ENCODE peak calls at places on chromosomes 6 and 20, in seven cellular contexts. One of them, this sample, is unnamed.

GRCh38 chr6:27777614-27778355 is 134.4 kb downstream of the OR2B2 start:
- DNase-seq in bronchial epithelial cell: peak
- DNase-seq in EH: no peak
- DNase-seq in GDM1: no peak
- DNase-seq in epithelial cell of esophagus: peak
- DNase-seq in activated naive CD8-positive, alpha-beta T cell treated with anti-CD3 and anti-CD28 coated beads, Interleukin-2, amount 50 U/mL, for 24 hours: no peak
- DNase-seq in HFFc6: no peak
- DNase-seq in this sample: no peak

GRCh38 chr6:151196571-151196970 is 43.2 kb upstream of the AKAP12 start:
- DNase-seq in bronchial epithelial cell: no peak
- DNase-seq in EH: peak
- DNase-seq in GDM1: no peak
- DNase-seq in epithelial cell of esophagus: no peak
- DNase-seq in activated naive CD8-positive, alpha-beta T cell treated with anti-CD3 and anti-CD28 coated beads, Interleukin-2, amount 50 U/mL, for 24 hours: no peak
- DNase-seq in HFFc6: no peak
- DNase-seq in this sample: peak

GRCh38 chr20:63574156-63574828 is at the start of gene HELZ2:
- DNase-seq in bronchial epithelial cell: peak
- DNase-seq in EH: peak
- DNase-seq in GDM1: peak
- DNase-seq in epithelial cell of esophagus: peak
- DNase-seq in activated naive CD8-positive, alpha-beta T cell treated with anti-CD3 and anti-CD28 coated beads, Interleukin-2, amount 50 U/mL, for 24 hours: peak
- DNase-seq in HFFc6: peak
- DNase-seq in this sample: peak

GRCh38 chr6:35469711-35470662 is 1.8 kb downstream of the RPL10A start:
- DNase-seq in bronchial epithelial cell: peak
- DNase-seq in EH: peak
- DNase-seq in GDM1: no peak
- DNase-seq in epithelial cell of esophagus: peak
- DNase-seq in activated naive CD8-positive, alpha-beta T cell treated with anti-CD3 and anti-CD28 coated beads, Interleukin-2, amount 50 U/mL, for 24 hours: no peak
- DNase-seq in HFFc6: no peak
- DNase-seq in this sample: peak

GRCh38 chr20:10551732-10552724 is 116.9 kb downstream of the SLX4IP start:
- DNase-seq in bronchial epithelial cell: no peak
- DNase-seq in EH: no peak
- DNase-seq in GDM1: peak
- DNase-seq in epithelial cell of esophagus: no peak
- DNase-seq in activated naive CD8-positive, alpha-beta T cell treated with anti-CD3 and anti-CD28 coated beads, Interleukin-2, amount 50 U/mL, for 24 hours: peak
- DNase-seq in HFFc6: no peak
- DNase-seq in this sample: no peak

GRCh38 chr6:71347119-71347518 is 58.5 kb downstream of the OGFRL1 start:
- DNase-seq in bronchial epithelial cell: no peak
- DNase-seq in EH: no peak
- DNase-seq in GDM1: no peak
- DNase-seq in epithelial cell of esophagus: no peak
- DNase-seq in activated naive CD8-positive, alpha-beta T cell treated with anti-CD3 and anti-CD28 coated beads, Interleukin-2, amount 50 U/mL, for 24 hours: no peak
- DNase-seq in HFFc6: no peak
- DNase-seq in this sample: no peak

GRCh38 chr6:169997930-169998218 is 246.5 kb downstream of the ERMARD start:
- DNase-seq in bronchial epithelial cell: peak
- DNase-seq in EH: no peak
- DNase-seq in GDM1: peak
- DNase-seq in epithelial cell of esophagus: no peak
- DNase-seq in activated naive CD8-positive, alpha-beta T cell treated with anti-CD3 and anti-CD28 coated beads, Interleukin-2, amount 50 U/mL, for 24 hours: no peak
- DNase-seq in HFFc6: no peak
- DNase-seq in this sample: no peak

GRCh38 chr6:119077643-119078448 is 618 bp downstream of the FAM184A start:
- DNase-seq in bronchial epithelial cell: peak
- DNase-seq in EH: peak
- DNase-seq in GDM1: no peak
- DNase-seq in epithelial cell of esophagus: peak
- DNase-seq in activated naive CD8-positive, alpha-beta T cell treated with anti-CD3 and anti-CD28 coated beads, Interleukin-2, amount 50 U/mL, for 24 hours: peak
- DNase-seq in HFFc6: no peak
- DNase-seq in this sample: peak

GRCh38 chr20:57592263-57593092 is 27.7 kb downstream of the ZBP1 start:
- DNase-seq in bronchial epithelial cell: no peak
- DNase-seq in EH: no peak
- DNase-seq in GDM1: no peak
- DNase-seq in epithelial cell of esophagus: no peak
- DNase-seq in activated naive CD8-positive, alpha-beta T cell treated with anti-CD3 and anti-CD28 coated beads, Interleukin-2, amount 50 U/mL, for 24 hours: no peak
- DNase-seq in HFFc6: no peak
- DNase-seq in this sample: no peak

GRCh38 chr20:59390437-59390836 is 90.0 kb downstream of the EDN3 start:
- DNase-seq in bronchial epithelial cell: no peak
- DNase-seq in EH: no peak
- DNase-seq in GDM1: no peak
- DNase-seq in epithelial cell of esophagus: no peak
- DNase-seq in activated naive CD8-positive, alpha-beta T cell treated with anti-CD3 and anti-CD28 coated beads, Interleukin-2, amount 50 U/mL, for 24 hours: no peak
- DNase-seq in HFFc6: no peak
- DNase-seq in this sample: no peak

GRCh38 chr6:20534906-20535305 is 649 bp downstream of the CDKAL1 start:
- DNase-seq in bronchial epithelial cell: peak
- DNase-seq in EH: no peak
- DNase-seq in GDM1: no peak
- DNase-seq in epithelial cell of esophagus: no peak
- DNase-seq in activated naive CD8-positive, alpha-beta T cell treated with anti-CD3 and anti-CD28 coated beads, Interleukin-2, amount 50 U/mL, for 24 hours: no peak
- DNase-seq in HFFc6: no peak
- DNase-seq in this sample: no peak

GRCh38 chr6:33599413-33599911 is 19.4 kb upstream of the BAK1 start:
- DNase-seq in bronchial epithelial cell: peak
- DNase-seq in EH: peak
- DNase-seq in GDM1: no peak
- DNase-seq in epithelial cell of esophagus: peak
- DNase-seq in activated naive CD8-positive, alpha-beta T cell treated with anti-CD3 and anti-CD28 coated beads, Interleukin-2, amount 50 U/mL, for 24 hours: no peak
- DNase-seq in HFFc6: no peak
- DNase-seq in this sample: peak